ENCODE peak calls at places on chromosomes 16 and 17, in seven cellular contexts. A is tibial artery, C is heart right ventricle, K is ascending aorta, Q is body of pancreas, O is psoas muscle, I is PC-9. J is an unnamed sample.

GRCh38 chr17:2213291-2213960 is 90.2 kb downstream of the SMG6 start:
- DNase-seq in A (no peak), C (no peak), K (peak; percentile 40), Q (no peak), O (no peak), I (no peak), J (no peak)

GRCh38 chr17:61205931-61206330 is 193.7 kb upstream of the TBX2 start:
- DNase-seq in A (no peak), C (no peak), K (no peak), Q (no peak), O (no peak), I (no peak), J (no peak)

GRCh38 chr17:78351449-78352006 is 8.3 kb downstream of the SOCS3 start:
- DNase-seq in A (peak; percentile 97), C (peak; percentile 92), K (peak; percentile 95), Q (peak; percentile 91), O (peak; percentile 98), I (no peak), J (peak; percentile 90)

GRCh38 chr16:78918805-78919204 is 681.7 kb downstream of the MAF start:
- DNase-seq in A (no peak), C (no peak), K (no peak), Q (no peak), O (no peak), I (no peak), J (no peak)

GRCh38 chr17:68526548-68526947 is 14.3 kb downstream of the PRKAR1A start:
- DNase-seq in A (no peak), C (no peak), K (no peak), Q (no peak), O (no peak), I (no peak), J (no peak)

GRCh38 chr16:66588981-66589713 is 9.9 kb downstream of the CMTM2 start:
- DNase-seq in A (peak; percentile 51), C (peak; percentile 45), K (no peak), Q (peak; percentile 51), O (peak; percentile 36), I (peak; percentile 35), J (no peak)

GRCh38 chr16:70442344-70442743 is 3.4 kb upstream of the ST3GAL2 start:
- DNase-seq in A (no peak), C (no peak), K (no peak), Q (no peak), O (no peak), I (no peak), J (no peak)

GRCh38 chr16:75584108-75584507 is 17.9 kb downstream of the GABARAPL2 start:
- DNase-seq in A (no peak), C (no peak), K (no peak), Q (no peak), O (no peak), I (no peak), J (no peak)

GRCh38 chr16:25013751-25014499 is 1.2 kb downstream of the ARHGAP17 start:
- DNase-seq in A (no peak), C (no peak), K (no peak), Q (no peak), O (no peak), I (no peak), J (no peak)

GRCh38 chr16:75593308-75593707 is 27.1 kb downstream of the GABARAPL2 start:
- DNase-seq in A (no peak), C (no peak), K (no peak), Q (no peak), O (no peak), I (no peak), J (no peak)

GRCh38 chr16:85444879-85445778 is 168.0 kb upstream of the GSE1 start:
- DNase-seq in A (no peak), C (no peak), K (no peak), Q (peak; percentile 38), O (no peak), I (no peak), J (no peak)

GRCh38 chr17:18038149-18038850 is 668 bp downstream of the ATPAF2 start:
- DNase-seq in A (no peak), C (no peak), K (no peak), Q (no peak), O (no peak), I (no peak), J (no peak)

GRCh38 chr16:85878875-85879274 is 20.1 kb upstream of the IRF8 start:
- DNase-seq in A (no peak), C (no peak), K (no peak), Q (no peak), O (no peak), I (peak; percentile 5), J (no peak)

GRCh38 chr16:85891776-85892166 is 7.2 kb upstream of the IRF8 start:
- DNase-seq in A (no peak), C (no peak), K (no peak), Q (no peak), O (no peak), I (no peak), J (no peak)

GRCh38 chr16:56600398-56600999 is 7.9 kb upstream of the MT2A start:
- DNase-seq in A (peak; percentile 46), C (no peak), K (no peak), Q (peak; percentile 59), O (no peak), I (no peak), J (no peak)

GRCh38 chr17:36183001-36183810 is 6.8 kb upstream of the TBC1D3B start:
- DNase-seq in A (peak; percentile 61), C (peak; percentile 73), K (no peak), Q (peak; percentile 79), O (peak; percentile 55), I (peak; percentile 28), J (no peak)

GRCh38 chr17:76585649-76586593 is at the start of gene ST6GALNAC2:
- DNase-seq in A (peak; percentile 41), C (peak; percentile 45), K (peak; percentile 70), Q (peak; percentile 78), O (peak; percentile 73), I (peak; percentile 94), J (no peak)

DNA sequence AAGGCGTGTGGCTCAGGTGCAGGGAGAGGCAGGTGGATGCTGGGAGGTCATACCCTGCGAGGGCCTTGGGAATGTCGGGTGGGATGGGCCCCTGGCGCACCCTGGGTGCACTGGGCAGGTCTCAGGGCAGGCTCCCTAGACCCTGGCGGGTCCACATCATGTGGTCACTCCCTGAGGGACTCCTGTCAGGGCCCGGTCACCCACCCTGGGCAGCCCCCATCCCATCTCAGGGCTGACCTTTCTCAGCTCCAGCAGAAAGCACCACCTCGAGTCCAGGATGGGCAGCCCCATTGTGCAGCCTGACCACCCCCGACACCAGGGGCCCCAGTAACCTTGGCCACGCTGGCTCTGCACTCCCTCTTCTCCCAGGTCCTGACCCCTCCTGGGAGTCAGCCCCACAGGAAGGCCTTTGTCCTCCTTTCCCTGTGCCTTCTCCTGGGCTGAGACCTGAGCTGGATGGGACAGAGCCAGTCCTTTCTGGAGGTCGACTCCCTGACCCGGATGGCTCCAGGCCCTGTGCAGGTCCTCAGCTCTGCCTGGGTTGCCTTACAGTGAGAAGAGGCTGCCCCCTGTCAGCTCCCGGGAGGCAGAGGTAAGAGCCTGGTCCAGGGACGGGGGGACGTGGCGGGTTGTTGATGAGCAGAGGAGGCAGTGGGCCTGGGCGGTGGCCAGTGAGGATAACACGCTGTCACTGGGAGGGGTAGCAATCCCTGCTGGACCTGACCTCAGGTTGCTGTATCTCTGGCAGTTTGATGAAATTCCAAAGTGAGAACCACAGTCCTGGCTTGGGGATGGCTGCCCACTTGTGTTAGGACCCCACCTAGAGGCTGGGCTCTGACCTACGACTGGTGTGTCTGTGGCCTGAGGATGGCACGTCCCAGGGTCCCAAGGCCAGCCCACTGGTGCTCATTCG is 77.9 kb downstream of the GOSR1 start:
- DNase-seq in A (no peak), C (no peak), K (no peak), Q (no peak), O (no peak), I (peak; percentile 38), J (no peak)
- TF ChIP-seq CTCF in A (no peak), C (no peak), K (no peak), Q (no peak), O (no peak), I (peak; percentile 50), J (no peak)

GRCh38 chr17:44903012-44903685 is 3.9 kb upstream of the EFTUD2 start:
- DNase-seq in A (no peak), C (no peak), K (no peak), Q (no peak), O (no peak), I (no peak), J (no peak)

GRCh38 chr17:44899074-44899782 is at the start of gene EFTUD2:
- DNase-seq in A (peak; percentile 89), C (peak; percentile 93), K (peak; percentile 94), Q (peak; percentile 94), O (peak; percentile 93), I (peak; percentile 89), J (peak; percentile 93)

GRCh38 chr17:44902135-44902760 is 3.0 kb upstream of the EFTUD2 start:
- DNase-seq in A (no peak), C (no peak), K (no peak), Q (no peak), O (no peak), I (no peak), J (no peak)

GRCh38 chr17:44900894-44901293 is 1.6 kb upstream of the EFTUD2 start:
- DNase-seq in A (peak; percentile 38), C (no peak), K (no peak), Q (no peak), O (no peak), I (no peak), J (no peak)

DNA sequence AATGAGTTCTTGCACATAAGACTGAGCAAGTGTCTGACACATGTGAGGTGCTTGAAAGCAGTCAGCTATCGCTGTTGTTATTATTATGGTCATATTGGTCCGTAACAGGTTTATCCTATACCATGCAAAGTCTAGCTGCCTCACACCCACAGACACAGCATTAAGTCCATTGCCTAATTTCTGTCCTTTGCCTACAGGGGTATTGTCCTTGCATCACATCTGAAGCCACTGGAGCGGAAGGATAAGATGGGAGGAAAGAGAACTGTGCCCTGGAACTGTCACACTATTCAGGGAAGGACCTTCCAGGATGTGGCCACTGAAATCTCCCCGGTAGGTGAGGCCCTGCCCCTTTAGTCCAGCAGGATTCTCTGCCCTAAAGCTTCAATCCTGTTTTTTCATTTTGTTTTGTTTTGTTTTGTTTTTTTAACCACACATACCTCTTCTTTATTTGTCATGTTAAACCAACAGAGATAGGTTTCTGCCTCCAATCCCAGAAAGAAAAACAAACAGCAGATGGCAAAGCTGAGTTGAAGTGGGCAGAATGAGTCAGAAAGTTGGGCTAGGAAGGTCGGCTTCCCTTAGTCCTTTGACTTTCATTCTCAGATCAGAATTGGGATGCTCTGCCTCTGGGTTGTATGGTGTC is 2.2 kb upstream of the EFTUD2 start:
- DNase-seq in A (no peak), C (no peak), K (no peak), Q (no peak), O (no peak), I (peak; percentile 44), J (no peak)
- TF ChIP-seq CTCF in A (no peak), C (no peak), K (no peak), Q (no peak), O (no peak), I (no peak), J (no peak)

DNA sequence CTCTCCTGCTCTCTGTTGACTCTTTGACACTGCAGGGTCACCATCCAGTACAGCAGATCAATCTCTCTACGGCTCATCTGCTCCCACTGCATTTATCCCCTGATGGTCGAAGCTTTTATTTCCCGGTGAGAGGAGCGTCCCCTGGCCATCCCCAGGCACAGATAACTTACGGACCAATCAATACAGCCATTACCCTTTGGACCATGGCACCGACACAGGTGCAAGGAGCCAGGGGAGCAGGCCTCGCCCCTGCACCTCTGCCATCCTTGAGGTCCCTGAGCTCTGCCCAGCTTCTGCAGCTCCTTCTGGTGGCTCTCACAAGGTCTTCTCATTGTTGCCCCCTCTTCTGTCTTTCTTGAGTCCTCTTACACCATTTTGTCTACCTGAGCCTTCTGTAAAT is 115.6 kb downstream of the SDK2 start:
- DNase-seq in A (no peak), C (no peak), K (no peak), Q (no peak), O (no peak), I (no peak), J (no peak)
- TF ChIP-seq CTCF in A (no peak), C (no peak), K (no peak), Q (no peak), O (no peak), I (no peak), J (no peak)

GRCh38 chr17:50364715-50365114 is 8.3 kb downstream of the MRPL27 start:
- DNase-seq in A (no peak), C (no peak), K (no peak), Q (no peak), O (no peak), I (no peak), J (no peak)
- TF ChIP-seq CTCF in A (no peak), C (no peak), K (no peak), Q (no peak), O (no peak), I (no peak), J (no peak)

J was measured in omental fat pad.